ENCODE peak calls at places on chromosomes 2 and 18, in six cellular contexts. W is CD8-positive, alpha-beta memory T cell; X is retina; Z is Right ventricle myocardium inferior; M is AG09309; C is ecto neural progenitor cell. L is an unnamed sample.

GRCh38 chr2:69889302-69889701 is 4.5 kb upstream of the SNRNP27 start:
- DNase-seq in C (no peak), Z (no peak), X (no peak), W (no peak), M (no peak), L (no peak)

GRCh38 chr2:81467096-81467495 is 1162.5 kb upstream of the LRRTM1 start:
- DNase-seq in Z (peak), C (no peak), X (no peak), M (no peak), W (no peak), L (no peak)

GRCh38 chr2:135664623-135665068 is 77.0 kb upstream of the UBXN4 start:
- DNase-seq in X (no peak), Z (no peak), M (no peak), W (no peak), C (no peak), L (no peak)

GRCh38 chr2:145258903-145259579 is 739.1 kb upstream of the ZEB2 start:
- DNase-seq in X (no peak), M (peak), Z (no peak), W (no peak), C (no peak), L (no peak)

GRCh38 chr2:159140070-159140774 is 146.3 kb downstream of the WDSUB1 start:
- DNase-seq in Z (no peak), C (no peak), M (peak), W (no peak), X (no peak), L (no peak)

GRCh38 chr2:176545627-176546026 is 276.4 kb downstream of the MTX2 start:
- DNase-seq in W (no peak), Z (no peak), X (no peak), C (no peak), M (no peak), L (no peak)

GRCh38 chr18:48825101-48825745 is 125.5 kb downstream of the SMAD7 start:
- DNase-seq in Z (peak), C (peak), W (no peak), X (no peak), M (no peak), L (no peak)

GRCh38 chr2:148201075-148202004 is 180.4 kb downstream of the MBD5 start:
- DNase-seq in C (peak), W (peak), M (no peak), Z (peak), X (no peak), L (no peak)

GRCh38 chr2:238820909-238821308 is 27.0 kb upstream of the TWIST2 start:
- DNase-seq in X (peak), W (no peak), C (no peak), Z (no peak), M (no peak), L (no peak)

GRCh38 chr2:166104084-166104483 is 23.7 kb downstream of the SCN1A start:
- DNase-seq in Z (no peak), X (no peak), M (no peak), W (no peak), C (no peak), L (no peak)

GRCh38 chr2:5661362-5661761 is 30.8 kb upstream of the SOX11 start:
- DNase-seq in X (no peak), Z (no peak), W (no peak), C (no peak), M (no peak), L (no peak)

GRCh38 chr2:96819876-96820511 is 3.9 kb downstream of the CNNM3 start:
- DNase-seq in C (no peak), Z (peak), X (no peak), W (no peak), M (no peak), L (no peak)

GRCh38 chr2:89811295-89811694 is 1119.8 kb downstream of the RPIA start:
- DNase-seq in Z (no peak), C (no peak), X (no peak), M (no peak), W (no peak), L (no peak)

GRCh38 chr18:68262697-68263293 is 452.1 kb downstream of the TMX3 start:
- DNase-seq in C (no peak), X (no peak), W (no peak), M (peak), Z (no peak), L (no peak)

GRCh38 chr2:85174943-85175342 is 41.8 kb downstream of the TCF7L1 start:
- DNase-seq in W (no peak), X (no peak), M (no peak), Z (no peak), C (no peak), L (no peak)

GRCh38 chr2:1907283-1907682 is 163.0 kb upstream of the PXDN start:
- DNase-seq in W (no peak), C (no peak), Z (no peak), X (no peak), M (no peak), L (no peak)

GRCh38 chr18:32468147-32468845 is 2.4 kb downstream of the GAREM1 start:
- DNase-seq in Z (no peak), C (no peak), W (no peak), X (no peak), M (no peak), L (peak)

GRCh38 chr2:20173496-20174402 is 51.2 kb downstream of the SDC1 start:
- DNase-seq in Z (no peak), W (no peak), M (no peak), C (peak), X (no peak), L (no peak)

GRCh38 chr2:43495727-43496126 is 100.1 kb downstream of the THADA start:
- DNase-seq in Z (no peak), W (no peak), X (no peak), C (no peak), M (no peak), L (no peak)

L was measured in midbrain.